ENCODE peak calls at places on chromosome 3, in ten cellular contexts. Q is left ventricle myocardium inferior; G is A549; V is left colon; C is endothelial cell; R is non-pigmented ciliary epithelial cell; W is activated naive CD8-positive, alpha-beta T cell treated with anti-CD3 and anti-CD28 coated beads, Interleukin-2, amount 50 U/mL, for 16 hours; I is GM03348; Z is cerebellum; O is kidney tubule cell. D is an unnamed sample.

GRCh38 chr3:50155891-50156290 is 767 bp downstream of the SEMA3F start:
- DNase-seq in W (no peak), Q (no peak), V (no peak), R (no peak), C (no peak), G (no peak), I (no peak), O (no peak), Z (no peak), D (no peak)

GRCh38 chr3:117706731-117707130 is 997.2 kb downstream of the TUSC7 start:
- DNase-seq in O (no peak), C (no peak), Q (no peak), V (no peak), G (no peak), R (no peak), Z (no peak), I (no peak), W (no peak), D (no peak)

GRCh38 chr3:34568766-34569165 is 770.3 kb downstream of the PDCD6IP start:
- DNase-seq in Q (no peak), W (no peak), G (no peak), R (no peak), V (no peak), I (no peak), Z (no peak), C (no peak), O (no peak), D (no peak)

GRCh38 chr3:141067559-141067958 is 16.4 kb downstream of the SPSB4 start:
- DNase-seq in C (no peak), W (no peak), I (no peak), V (no peak), G (no peak), Q (no peak), R (no peak), Z (no peak), O (no peak), D (no peak)

GRCh38 chr3:125395091-125395490 is 20.0 kb upstream of the ZNF148 start:
- DNase-seq in R (no peak), I (no peak), Q (no peak), C (no peak), Z (no peak), G (no peak), O (no peak), V (no peak), W (no peak), D (no peak)

GRCh38 chr3:128098234-128098633 is 25.4 kb downstream of the RUVBL1 start:
- DNase-seq in R (no peak), G (no peak), Q (no peak), V (no peak), W (no peak), O (peak; percentile 29), Z (no peak), I (no peak), C (no peak), D (no peak)

GRCh38 chr3:48848816-48849515 is 1.3 kb upstream of the PRKAR2A start:
- DNase-seq in Z (no peak), Q (no peak), V (no peak), O (no peak), I (no peak), R (no peak), C (no peak), W (no peak), G (no peak), D (no peak)

GRCh38 chr3:6791161-6791560 is 69.8 kb upstream of the GRM7 start:
- DNase-seq in V (no peak), I (no peak), Q (no peak), O (no peak), R (no peak), W (no peak), G (no peak), C (no peak), Z (no peak), D (peak; percentile 21)

GRCh38 chr3:174951023-174951422 is 91.9 kb downstream of the NAALADL2 start:
- DNase-seq in W (no peak), Z (no peak), R (peak; percentile 82), V (no peak), G (peak; percentile 44), I (no peak), Q (no peak), C (no peak), O (peak; percentile 71), D (peak; percentile 92)

GRCh38 chr3:97481416-97481815 is 283.1 kb upstream of the ARL6 start:
- DNase-seq in I (no peak), W (no peak), V (no peak), Z (no peak), O (no peak), G (no peak), C (no peak), R (no peak), Q (no peak), D (no peak)

GRCh38 chr3:50623840-50624474 is 7.0 kb downstream of the MAPKAPK3 start:
- DNase-seq in G (no peak), Z (no peak), O (peak; percentile 61), I (peak; percentile 41), V (no peak), C (no peak), R (no peak), W (no peak), Q (no peak), D (peak; percentile 27)

GRCh38 chr3:15510493-15510892 is 11.0 kb downstream of the COLQ start:
- DNase-seq in Z (no peak), G (no peak), W (no peak), I (no peak), C (no peak), V (no peak), O (no peak), Q (no peak), R (no peak), D (no peak)

D was measured in cardiac fibroblast.